ENCODE peak calls at places on chromosomes 4 and X, in eight cellular contexts. J is lower leg skin, I is AG09309, K is body of pancreas, U is epithelial cell of esophagus, Y is hepatocyte, E is fibroblast of pulmonary artery, M is NT2/D1. T is an unnamed sample.

GRCh38 chrX:103847174-103847870 is 15.3 kb upstream of the RAB9B start:
- DNase-seq in J (no peak), I (no peak), K (no peak), U (no peak), Y (no peak), E (peak; percentile 7), M (no peak), T (no peak)

GRCh38 chr4:55291227-55291629 is 54.8 kb upstream of the SRD5A3 start:
- DNase-seq in J (peak; percentile 49), I (no peak), K (no peak), U (no peak), Y (no peak), E (peak; percentile 48), M (no peak), T (no peak)

GRCh38 chr4:81827568-81828202 is 356.0 kb upstream of the RASGEF1B start:
- DNase-seq in J (no peak), I (no peak), K (no peak), U (no peak), Y (no peak), E (no peak), M (no peak), T (no peak)

GRCh38 chr4:86967798-86968197 is 33.0 kb downstream of the AFF1 start:
- DNase-seq in J (no peak), I (no peak), K (no peak), U (peak; percentile 54), Y (no peak), E (peak; percentile 65), M (no peak), T (peak; percentile 82)

GRCh38 chr4:137819964-137820383 is 287.7 kb upstream of the PCDH18 start:
- DNase-seq in J (no peak), I (peak; percentile 17), K (peak; percentile 25), U (peak; percentile 84), Y (peak; percentile 71), E (peak; percentile 79), M (peak; percentile 32), T (peak; percentile 61)

GRCh38 chr4:153634737-153635353 is 49.2 kb upstream of the TLR2 start:
- DNase-seq in J (no peak), I (no peak), K (no peak), U (peak; percentile 42), Y (peak; percentile 35), E (peak; percentile 58), M (no peak), T (peak; percentile 23)

GRCh38 chrX:39112143-39112542 is 310.9 kb downstream of the MID1IP1 start:
- DNase-seq in J (no peak), I (no peak), K (no peak), U (peak; percentile 44), Y (no peak), E (peak; percentile 0), M (no peak), T (no peak)

GRCh38 chr4:182643801-182644311 is 273.3 kb downstream of the DCTD start:
- DNase-seq in J (peak; percentile 21), I (peak; percentile 83), K (no peak), U (peak; percentile 3), Y (no peak), E (peak; percentile 93), M (no peak), T (peak; percentile 19)

GRCh38 chr4:115711575-115711974 is 598.2 kb upstream of the NDST4 start:
- DNase-seq in J (no peak), I (no peak), K (no peak), U (peak; percentile 30), Y (peak; percentile 13), E (no peak), M (no peak), T (no peak)

GRCh38 chr4:169664615-169665014 is 44.2 kb downstream of the CLCN3 start:
- DNase-seq in J (no peak), I (no peak), K (no peak), U (no peak), Y (no peak), E (no peak), M (no peak), T (no peak)

GRCh38 chrX:96820935-96821334 is 62.8 kb upstream of the RPA4 start:
- DNase-seq in J (no peak), I (no peak), K (peak; percentile 6), U (no peak), Y (no peak), E (no peak), M (no peak), T (no peak)

GRCh38 chr4:69194166-69194565 is 20.4 kb downstream of the UGT2B11 start:
- DNase-seq in J (no peak), I (no peak), K (no peak), U (no peak), Y (no peak), E (no peak), M (no peak), T (no peak)

GRCh38 chrX:72475952-72476668 is 96.5 kb downstream of the HDAC8 start:
- DNase-seq in J (no peak), I (no peak), K (no peak), U (peak; percentile 10), Y (no peak), E (no peak), M (no peak), T (no peak)

DNA sequence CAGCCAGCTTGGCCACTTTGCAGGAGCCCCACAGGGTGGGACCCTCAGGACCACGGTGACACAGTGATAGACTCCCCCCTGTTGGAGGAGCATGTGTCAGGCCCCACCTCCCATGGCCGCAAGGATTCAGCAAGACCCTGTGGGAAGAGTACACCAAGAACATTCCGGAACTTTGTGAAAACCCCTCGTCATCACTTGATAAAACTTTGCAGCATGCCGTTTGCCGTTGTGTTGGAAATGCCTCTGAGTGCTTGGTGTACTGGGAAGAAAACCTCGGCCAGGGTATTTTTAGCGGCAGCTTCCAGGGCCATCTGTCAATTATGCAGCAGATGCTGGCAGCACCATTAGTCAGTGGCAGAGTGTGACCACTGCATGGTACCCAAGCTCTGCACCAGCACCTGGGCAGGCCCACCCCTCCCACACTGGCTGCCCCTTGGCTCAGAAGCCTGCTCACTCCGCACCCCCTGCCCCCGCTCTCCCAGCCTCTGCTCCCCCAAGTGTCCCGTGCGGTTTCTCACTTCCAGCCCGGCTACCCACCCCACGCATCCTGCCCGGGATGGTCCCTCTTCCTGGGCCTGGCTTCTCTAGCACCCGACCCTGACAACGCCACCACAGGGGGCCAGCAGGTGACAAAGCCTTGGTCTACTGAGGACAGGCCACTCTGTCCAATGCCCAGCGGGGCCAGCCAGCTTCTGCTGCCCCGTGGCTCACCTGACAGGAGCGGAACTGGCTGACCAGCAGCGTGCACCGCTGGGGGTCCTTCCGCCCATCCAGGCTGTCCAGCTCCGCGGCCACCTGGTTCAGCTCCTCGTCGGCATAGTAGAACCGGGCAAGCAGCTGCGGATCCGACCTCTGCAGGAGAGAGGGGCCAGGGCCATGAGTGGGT is 65.0 kb downstream of the ZFYVE28 start:
- DNase-seq in J (no peak), I (no peak), K (no peak), U (no peak), Y (no peak), E (peak; percentile 52), M (no peak), T (no peak)
- H3K4me3 ChIP-seq in J (no peak overlapping the region), I (no peak overlapping the region), K (no peak overlapping the region), U (no peak overlapping the region), Y (no peak overlapping the region), E (no peak overlapping the region), M (no peak overlapping the region), T (no peak overlapping the region)

GRCh38 chrX:40628506-40628905 is 5.3 kb downstream of the MPC1L start:
- DNase-seq in J (no peak), I (no peak), K (no peak), U (no peak), Y (no peak), E (peak; percentile 27), M (no peak), T (peak; percentile 55)
- H3K4me3 ChIP-seq in J (no peak overlapping the region), I (no peak overlapping the region), K (no peak overlapping the region), U (no peak overlapping the region), Y (no peak overlapping the region), E (no peak overlapping the region), M (no peak overlapping the region), T (no peak overlapping the region)

GRCh38 chrX:102739642-102740041 is 19.1 kb downstream of the GPRASP3 start:
- DNase-seq in J (no peak), I (no peak), K (no peak), U (no peak), Y (peak; percentile 15), E (no peak), M (no peak), T (no peak)

GRCh38 chrX:102744307-102744706 is 23.8 kb downstream of the GPRASP3 start:
- DNase-seq in J (no peak), I (no peak), K (no peak), U (peak; percentile 3), Y (no peak), E (no peak), M (no peak), T (no peak)

GRCh38 chrX:102746134-102746584 is 25.6 kb downstream of the GPRASP3 start:
- DNase-seq in J (no peak), I (no peak), K (peak; percentile 16), U (peak; percentile 10), Y (peak; percentile 50), E (peak; percentile 16), M (no peak), T (peak; percentile 11)

DNA sequence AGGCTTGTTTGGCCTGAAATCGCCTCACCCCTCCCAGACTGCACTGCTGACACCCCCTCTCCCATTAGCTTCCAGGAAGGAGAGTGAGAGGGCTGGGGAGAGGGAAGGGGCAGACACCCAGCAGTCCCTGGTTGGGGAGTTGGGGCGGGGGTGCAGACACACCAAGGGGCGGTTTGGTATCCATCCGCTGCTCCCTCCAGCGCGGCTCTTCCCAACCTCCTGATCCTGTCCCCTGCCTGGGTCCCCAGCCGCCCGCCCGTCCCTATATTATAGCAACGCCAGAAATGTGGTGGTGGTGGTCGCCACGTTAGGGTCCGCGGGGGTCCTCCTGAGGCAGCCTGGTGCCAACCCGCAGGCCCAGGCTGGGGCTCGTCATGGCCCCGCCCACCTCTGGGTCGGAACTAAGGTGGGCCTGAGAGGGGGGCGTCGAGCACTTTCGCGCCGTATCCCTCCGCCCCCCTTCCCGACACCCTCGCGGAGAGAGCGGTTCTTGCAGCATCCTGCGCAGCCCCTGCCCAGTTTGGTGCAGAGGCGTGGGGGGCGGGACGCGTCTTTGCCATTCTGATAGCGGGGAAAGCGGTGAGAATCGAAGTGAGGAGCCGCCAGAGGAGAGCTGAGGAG is 25.1 kb downstream of the GPRASP3 start:
- DNase-seq in J (no peak), I (no peak), K (peak; percentile 1), U (no peak), Y (peak; percentile 44), E (no peak), M (no peak), T (no peak)
- H3K4me3 ChIP-seq in J (peak overlapping the region; percentile 40), I (peak overlapping the region; percentile 66), K (peak overlapping the region; percentile 8), U (peak overlapping the region; percentile 48), Y (peak overlapping the region; percentile 14), E (peak overlapping the region; percentile 61), M (peak overlapping the region; percentile 71), T (peak overlapping the region; percentile 64)

GRCh38 chr4:77022581-77023133 is 53.1 kb downstream of the CCNI start:
- DNase-seq in J (no peak), I (no peak), K (no peak), U (no peak), Y (no peak), E (peak; percentile 72), M (peak; percentile 58), T (peak; percentile 71)

GRCh38 chr4:77026322-77026704 is 49.5 kb downstream of the CCNI start:
- DNase-seq in J (no peak), I (no peak), K (no peak), U (no peak), Y (no peak), E (no peak), M (no peak), T (no peak)

GRCh38 chr4:77021614-77022089 is 54.1 kb downstream of the CCNI start:
- DNase-seq in J (no peak), I (peak; percentile 82), K (no peak), U (peak; percentile 24), Y (no peak), E (peak; percentile 94), M (no peak), T (peak; percentile 89)

GRCh38 chr4:77025643-77026321 is 50.0 kb downstream of the CCNI start:
- DNase-seq in J (no peak), I (no peak), K (no peak), U (no peak), Y (no peak), E (no peak), M (no peak), T (peak; percentile 56)

GRCh38 chr4:77023920-77024319 is 51.9 kb downstream of the CCNI start:
- DNase-seq in J (no peak), I (no peak), K (no peak), U (no peak), Y (peak; percentile 32), E (no peak), M (no peak), T (peak; percentile 84)
- H3K4me3 ChIP-seq in J (no peak overlapping the region), I (no peak overlapping the region), K (no peak overlapping the region), U (no peak overlapping the region), Y (no peak overlapping the region), E (no peak overlapping the region), M (no peak overlapping the region), T (no peak overlapping the region)